ENCODE peak calls at places on chromosome 15, in six cellular contexts. F is mesenchymal stem cell, C is PC-3, Q is tibial artery, H is spleen, M is breast epithelium. R is an unnamed sample.

GRCh38 chr15:83092309-83092976 is 15.0 kb upstream of the TM6SF1 start:
- DNase-seq in F (peak; percentile 67), C (peak; percentile 32), Q (peak; percentile 72), H (no peak), M (no peak), R (no peak)

GRCh38 chr15:29790607-29791006 is 31.7 kb downstream of the TJP1 start:
- DNase-seq in F (no peak), C (no peak), Q (no peak), H (no peak), M (no peak), R (no peak)

GRCh38 chr15:69732133-69732532 is 279.5 kb downstream of the RPLP1 start:
- DNase-seq in F (no peak), C (no peak), Q (no peak), H (no peak), M (no peak), R (no peak)

GRCh38 chr15:41828747-41829270 is 917 bp downstream of the JMJD7 start:
- DNase-seq in F (peak; percentile 45), C (peak; percentile 33), Q (no peak), H (no peak), M (no peak), R (no peak)

GRCh38 chr15:77219846-77220245 is 148.9 kb upstream of the TSPAN3 start:
- DNase-seq in F (no peak), C (no peak), Q (no peak), H (no peak), M (no peak), R (no peak)

GRCh38 chr15:58980351-58980939 is 7.0 kb upstream of the RNF111 start:
- DNase-seq in F (peak; percentile 53), C (peak; percentile 51), Q (no peak), H (no peak), M (no peak), R (peak; percentile 60)

GRCh38 chr15:35439291-35439690 is 106.7 kb downstream of the DPH6 start:
- DNase-seq in F (peak; percentile 70), C (peak; percentile 6), Q (no peak), H (no peak), M (no peak), R (no peak)

GRCh38 chr15:52730163-52730562 is 51.0 kb upstream of the ATOSA start:
- DNase-seq in F (peak; percentile 13), C (peak; percentile 34), Q (peak; percentile 24), H (no peak), M (no peak), R (peak; percentile 58)

GRCh38 chr15:48681274-48681840 is 35.8 kb upstream of the FBN1 start:
- DNase-seq in F (peak; percentile 69), C (peak; percentile 83), Q (no peak), H (no peak), M (no peak), R (no peak)

GRCh38 chr15:91113036-91113435 is 13.0 kb downstream of the SV2B start:
- DNase-seq in F (no peak), C (no peak), Q (no peak), H (no peak), M (no peak), R (no peak)

GRCh38 chr15:75508741-75509532 is 57.4 kb upstream of the SIN3A start:
- DNase-seq in F (peak; percentile 62), C (peak; percentile 58), Q (no peak), H (no peak), M (no peak), R (peak; percentile 61)

GRCh38 chr15:83278191-83278590 is 6.3 kb downstream of the BNC1 start:
- DNase-seq in F (peak; percentile 59), C (peak; percentile 66), Q (no peak), H (no peak), M (no peak), R (no peak)

GRCh38 chr15:64816452-64816851 is 9.0 kb downstream of the PIF1 start:
- DNase-seq in F (no peak), C (no peak), Q (no peak), H (no peak), M (no peak), R (no peak)

GRCh38 chr15:64883097-64883581 is 28.6 kb upstream of the ANKDD1A start:
- DNase-seq in F (peak; percentile 61), C (no peak), Q (no peak), H (peak; percentile 36), M (no peak), R (peak; percentile 43)

GRCh38 chr15:86164222-86164898 is 84.7 kb downstream of the AGBL1 start:
- DNase-seq in F (peak; percentile 72), C (no peak), Q (peak; percentile 70), H (no peak), M (no peak), R (no peak)

GRCh38 chr15:75723847-75724660 is 11.4 kb upstream of the CSPG4 start:
- DNase-seq in F (peak; percentile 98), C (peak; percentile 27), Q (peak; percentile 95), H (peak; percentile 80), M (peak; percentile 88), R (peak; percentile 72)

GRCh38 chr15:50098576-50098975 is 20.5 kb downstream of the ATP8B4 start:
- DNase-seq in F (no peak), C (no peak), Q (no peak), H (no peak), M (no peak), R (no peak)

GRCh38 chr15:57415559-57415958 is 39.3 kb downstream of the CGNL1 start:
- DNase-seq in F (no peak), C (no peak), Q (peak; percentile 68), H (no peak), M (no peak), R (no peak)

GRCh38 chr15:81235781-81236507 is 39.3 kb downstream of the IL16 start:
- DNase-seq in F (no peak), C (peak; percentile 53), Q (no peak), H (no peak), M (no peak), R (no peak)

GRCh38 chr15:19992428-19992827 is 549.2 kb downstream of the GOLGA6L6 start:
- DNase-seq in F (no peak), C (no peak), Q (no peak), H (no peak), M (no peak), R (no peak)

GRCh38 chr15:77507911-77508310 is 87.2 kb downstream of the HMG20A start:
- DNase-seq in F (no peak), C (peak; percentile 78), Q (peak; percentile 43), H (no peak), M (no peak), R (no peak)

GRCh38 chr15:39833515-39833981 is 50.9 kb upstream of the FSIP1 start:
- DNase-seq in F (no peak), C (peak; percentile 86), Q (no peak), H (no peak), M (no peak), R (peak; percentile 93)

GRCh38 chr15:73904026-73904815 is 22.0 kb upstream of the LOXL1 start:
- DNase-seq in F (no peak), C (no peak), Q (no peak), H (no peak), M (no peak), R (no peak)

DNA sequence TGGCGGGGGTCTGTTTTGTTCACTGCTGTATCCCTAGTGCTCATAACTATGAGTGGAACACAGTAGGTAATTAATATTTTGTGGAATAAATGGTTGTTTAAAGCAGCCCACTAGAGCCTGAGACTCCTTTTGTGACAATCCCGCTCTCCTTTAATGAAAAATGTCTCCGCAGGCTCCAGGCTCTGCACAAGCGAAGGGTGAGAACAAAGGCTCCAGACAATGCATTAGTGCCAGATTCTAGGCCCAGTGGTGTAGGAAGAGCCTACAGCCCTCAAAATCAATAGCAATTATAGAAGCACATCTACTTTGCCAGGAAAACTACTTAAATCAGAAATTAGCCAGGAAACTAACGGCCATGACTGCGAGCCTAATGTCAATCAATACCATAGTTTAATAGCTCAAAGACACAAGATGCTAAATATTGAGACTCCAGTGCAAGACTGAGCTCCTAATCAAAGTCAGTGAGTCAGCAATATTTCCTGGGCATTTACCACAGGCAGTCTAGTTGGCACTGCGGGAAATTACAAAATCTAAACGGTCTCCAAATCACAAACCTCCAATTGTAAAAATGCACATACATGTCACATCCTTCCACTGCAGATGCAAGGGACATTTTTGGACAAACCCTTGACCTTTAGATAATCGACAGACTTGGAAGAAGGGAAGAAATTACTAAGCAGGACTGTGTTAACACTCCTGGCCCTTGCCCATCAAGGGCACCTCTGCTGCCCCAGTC is 2.3 kb downstream of the ANXA2 start:
- DNase-seq in F (peak; percentile 26), C (no peak), Q (no peak), H (no peak), M (no peak), R (no peak)
- H3K27ac ChIP-seq in F (peak overlapping the region; percentile 99), C (peak overlapping the region; percentile 98), Q (peak overlapping the region; percentile 99), H (peak overlapping the region; percentile 92), M (peak overlapping the region; percentile 99), R (peak overlapping the region; percentile 94)

GRCh38 chr15:25053000-25053815 is 98.4 kb downstream of the SNRPN start:
- DNase-seq in F (no peak), C (no peak), Q (no peak), H (peak; percentile 70), M (no peak), R (no peak)
- H3K4me3 ChIP-seq in F (peak overlapping the region; percentile 41), C (no peak overlapping the region), Q (no peak overlapping the region), H (peak overlapping the region; percentile 42), M (no peak overlapping the region), R (no peak overlapping the region)

GRCh38 chr15:25859838-25860645 is 3.1 kb downstream of the ATP10A start:
- DNase-seq in F (no peak), C (peak; percentile 21), Q (peak; percentile 58), H (no peak), M (peak; percentile 77), R (no peak)

GRCh38 chr15:25862087-25862468 is 1.0 kb downstream of the ATP10A start:
- DNase-seq in F (no peak), C (no peak), Q (no peak), H (no peak), M (no peak), R (no peak)

GRCh38 chr15:25860885-25861866 is 2.0 kb downstream of the ATP10A start:
- DNase-seq in F (no peak), C (no peak), Q (no peak), H (no peak), M (no peak), R (no peak)

GRCh38 chr15:25862469-25863066 is 559 bp downstream of the ATP10A start:
- DNase-seq in F (no peak), C (peak; percentile 44), Q (no peak), H (no peak), M (peak; percentile 69), R (no peak)

GRCh38 chr15:25858952-25859760 is 4.0 kb downstream of the ATP10A start:
- DNase-seq in F (no peak), C (no peak), Q (no peak), H (no peak), M (no peak), R (no peak)
- H3K4me1 ChIP-seq in F (peaks cover 30% of the 10 kb centered on the region), C (no peaks in the 10 kb centered on the region), Q (peaks cover 46% of the 10 kb centered on the region), H (peaks cover 27% of the 10 kb centered on the region), M (peaks cover 5% of the 10 kb centered on the region), R (no peaks in the 10 kb centered on the region)

GRCh38 chr15:37046876-37047614 is 53.3 kb downstream of the MEIS2 start:
- DNase-seq in F (peak; percentile 38), C (peak; percentile 42), Q (no peak), H (no peak), M (no peak), R (no peak)

GRCh38 chr15:37041836-37042235 is 58.5 kb downstream of the MEIS2 start:
- DNase-seq in F (no peak), C (no peak), Q (no peak), H (no peak), M (no peak), R (no peak)

GRCh38 chr15:37045859-37046318 is 54.5 kb downstream of the MEIS2 start:
- DNase-seq in F (no peak), C (no peak), Q (no peak), H (no peak), M (no peak), R (no peak)

GRCh38 chr15:37041042-37041441 is 59.3 kb downstream of the MEIS2 start:
- DNase-seq in F (no peak), C (no peak), Q (no peak), H (no peak), M (no peak), R (no peak)

GRCh38 chr15:37045241-37045640 is 55.1 kb downstream of the MEIS2 start:
- DNase-seq in F (no peak), C (no peak), Q (no peak), H (no peak), M (no peak), R (no peak)
- H3K27ac ChIP-seq in F (peak overlapping the region; percentile 54), C (no peak overlapping the region), Q (no peak overlapping the region), H (no peak overlapping the region), M (no peak overlapping the region), R (no peak overlapping the region)

R was measured in A673.